ENCODE peak calls at places on chromosome 14, in seven cellular contexts. E is effector memory CD4-positive, alpha-beta T cell; V is uterus; U is fibroblast of lung; Y is colonic mucosa; N is mammary epithelial cell; P is lung. L is an unnamed sample.

GRCh38 chr14:77562681-77563080 is 53.8 kb downstream of the SPTLC2 start:
- DNase-seq in E (no peak), V (no peak), U (peak; percentile 92), Y (no peak), N (no peak), P (no peak), L (no peak)

GRCh38 chr14:80664576-80664975 is 277.0 kb downstream of the CEP128 start:
- DNase-seq in E (no peak), V (no peak), U (peak; percentile 72), Y (no peak), N (no peak), P (no peak), L (no peak)

GRCh38 chr14:74945261-74945851 is 10.0 kb downstream of the PGF start:
- DNase-seq in E (no peak), V (no peak), U (no peak), Y (no peak), N (no peak), P (no peak), L (no peak)

GRCh38 chr14:100076630-100077029 is 11.4 kb downstream of the EVL start:
- DNase-seq in E (no peak), V (peak; percentile 41), U (peak; percentile 63), Y (no peak), N (peak; percentile 51), P (no peak), L (no peak)

GRCh38 chr14:35534884-35535793 is 1.2 kb downstream of the INSM2 start:
- DNase-seq in E (peak; percentile 6), V (peak; percentile 53), U (peak; percentile 61), Y (peak; percentile 64), N (peak; percentile 68), P (peak; percentile 60), L (peak; percentile 47)

GRCh38 chr14:101992708-101993107 is 28.3 kb downstream of the DYNC1H1 start:
- DNase-seq in E (no peak), V (no peak), U (no peak), Y (no peak), N (no peak), P (no peak), L (no peak)

GRCh38 chr14:95515523-95516517 is 630 bp downstream of the SYNE3 start:
- DNase-seq in E (peak; percentile 80), V (peak; percentile 66), U (peak; percentile 52), Y (peak; percentile 75), N (peak; percentile 62), P (no peak), L (peak; percentile 48)

GRCh38 chr14:64421166-64421565 is 33.0 kb downstream of the MTHFD1 start:
- DNase-seq in E (no peak), V (no peak), U (peak; percentile 89), Y (no peak), N (peak; percentile 40), P (no peak), L (no peak)

GRCh38 chr14:61889914-61890351 is 127.7 kb downstream of the SNAPC1 start:
- DNase-seq in E (no peak), V (no peak), U (no peak), Y (no peak), N (no peak), P (no peak), L (peak; percentile 60)

GRCh38 chr14:31138301-31138700 is 69.3 kb downstream of the HECTD1 start:
- DNase-seq in E (no peak), V (no peak), U (no peak), Y (no peak), N (no peak), P (no peak), L (no peak)

GRCh38 chr14:74476607-74477006 is 16.5 kb downstream of the NPC2 start:
- DNase-seq in E (no peak), V (no peak), U (no peak), Y (no peak), N (no peak), P (no peak), L (no peak)

GRCh38 chr14:51957950-51958349 is 31.4 kb upstream of the RTRAF start:
- DNase-seq in E (no peak), V (no peak), U (peak; percentile 70), Y (no peak), N (no peak), P (no peak), L (no peak)

GRCh38 chr14:100051103-100051502 is 14.1 kb upstream of the EVL start:
- DNase-seq in E (no peak), V (no peak), U (no peak), Y (no peak), N (no peak), P (no peak), L (no peak)

GRCh38 chr14:103001651-103002396 is 55.5 kb downstream of the CDC42BPB start:
- DNase-seq in E (no peak), V (no peak), U (no peak), Y (no peak), N (no peak), P (no peak), L (no peak)

GRCh38 chr14:103002578-103003350 is 54.6 kb downstream of the CDC42BPB start:
- DNase-seq in E (no peak), V (no peak), U (no peak), Y (no peak), N (no peak), P (no peak), L (no peak)

GRCh38 chr14:103001226-103001625 is 56.1 kb downstream of the CDC42BPB start:
- DNase-seq in E (no peak), V (no peak), U (no peak), Y (no peak), N (no peak), P (no peak), L (no peak)

GRCh38 chr14:103003850-103004249 is 53.5 kb downstream of the CDC42BPB start:
- DNase-seq in E (no peak), V (no peak), U (no peak), Y (no peak), N (no peak), P (no peak), L (no peak)

GRCh38 chr14:103003351-103003615 is 54.1 kb downstream of the CDC42BPB start:
- DNase-seq in E (no peak), V (no peak), U (no peak), Y (no peak), N (no peak), P (no peak), L (no peak)
- H3K36me3 ChIP-seq in E (peaks cover 3% of the 10 kb centered on the region), V (no peaks in the 10 kb centered on the region), U (peaks cover 30% of the 10 kb centered on the region), Y (peaks cover 2% of the 10 kb centered on the region), N (peaks cover 2% of the 10 kb centered on the region), P (no peaks in the 10 kb centered on the region), L (peaks cover 4% of the 10 kb centered on the region)

GRCh38 chr14:20485900-20486299 is 16.7 kb downstream of the PNP start:
- DNase-seq in E (no peak), V (no peak), U (no peak), Y (no peak), N (no peak), P (no peak), L (no peak)

GRCh38 chr14:20487402-20487742 is 18.0 kb upstream of the RNASE10 start:
- DNase-seq in E (no peak), V (no peak), U (no peak), Y (no peak), N (no peak), P (no peak), L (no peak)

GRCh38 chr14:20489093-20489994 is 16.0 kb upstream of the RNASE10 start:
- DNase-seq in E (no peak), V (no peak), U (no peak), Y (no peak), N (peak; percentile 73), P (no peak), L (no peak)

GRCh38 chr14:20490563-20490962 is 14.8 kb upstream of the RNASE10 start:
- DNase-seq in E (no peak), V (no peak), U (no peak), Y (no peak), N (no peak), P (no peak), L (no peak)

GRCh38 chr14:20486700-20487401 is 17.6 kb downstream of the PNP start:
- DNase-seq in E (no peak), V (no peak), U (no peak), Y (no peak), N (no peak), P (no peak), L (no peak)
- H3K4me3 ChIP-seq in E (no peak overlapping the region), V (no peak overlapping the region), U (no peak overlapping the region), Y (no peak overlapping the region), N (no peak overlapping the region), P (no peak overlapping the region), L (no peak overlapping the region)

GRCh38 chr14:78566017-78566858 is 396.1 kb downstream of the NRXN3 start:
- DNase-seq in E (no peak), V (peak; percentile 50), U (peak; percentile 57), Y (peak; percentile 70), N (peak; percentile 49), P (peak; percentile 82), L (peak; percentile 82)
- H3K27ac ChIP-seq in E (no peak overlapping the region), V (no peak overlapping the region), U (no peak overlapping the region), Y (no peak overlapping the region), N (no peak overlapping the region), P (no peak overlapping the region), L (no peak overlapping the region)

DNA sequence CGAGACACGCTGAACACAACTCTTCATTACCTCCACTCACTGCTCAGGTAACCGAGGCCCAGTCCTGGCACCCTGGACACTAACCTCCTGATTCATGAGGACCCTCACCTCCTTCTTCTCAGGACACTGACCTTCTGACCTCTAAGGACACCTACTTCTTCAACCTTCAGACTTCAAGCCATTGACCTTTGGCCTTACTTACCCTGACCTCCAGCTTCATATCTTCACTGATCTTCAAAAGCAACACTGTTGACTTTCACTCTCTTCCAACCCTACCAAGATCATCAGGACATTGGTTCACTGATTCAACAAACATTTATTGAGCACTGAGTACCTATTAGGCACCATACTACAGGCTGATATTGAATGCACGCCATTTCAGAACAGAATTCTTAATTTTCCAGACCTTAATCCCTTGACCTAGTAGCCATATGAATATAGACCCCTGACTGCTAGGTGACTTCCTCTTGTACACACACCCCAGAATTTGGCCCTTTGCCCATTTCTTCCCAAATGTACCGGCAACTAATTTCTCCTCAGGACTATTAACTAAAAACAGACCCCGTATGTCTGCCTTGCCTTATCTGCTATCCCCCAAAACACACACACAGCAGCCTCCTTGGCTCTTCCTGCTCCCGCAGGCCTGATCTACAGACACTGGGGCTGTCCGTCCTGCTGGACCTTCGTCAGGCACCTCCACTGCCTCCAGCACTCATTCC is 5.8 kb downstream of the ARHGEF40 start:
- DNase-seq in E (no peak), V (no peak), U (no peak), Y (no peak), N (no peak), P (no peak), L (no peak)
- H3K36me3 ChIP-seq in E (no peaks in the 10 kb centered on the region), V (no peaks in the 10 kb centered on the region), U (peaks cover 31% of the 10 kb centered on the region), Y (peaks cover 29% of the 10 kb centered on the region), N (no peaks in the 10 kb centered on the region), P (peaks cover 24% of the 10 kb centered on the region), L (peaks cover 2% of the 10 kb centered on the region)

GRCh38 chr14:23577710-23578392 is 739 bp downstream of the JPH4 start:
- DNase-seq in E (no peak), V (no peak), U (no peak), Y (no peak), N (no peak), P (no peak), L (no peak)
- H3K4me3 ChIP-seq in E (peak overlapping the region; percentile 29), V (peak overlapping the region; percentile 52), U (no peak overlapping the region), Y (no peak overlapping the region), N (no peak overlapping the region), P (no peak overlapping the region), L (no peak overlapping the region)